ENCODE peak calls at places on chromosomes 11 and 22, in seven cellular contexts. X is AG08396; W is WTC11; Q is nucleus accumbens; S is activated CD4-positive, CD25-positive, alpha-beta regulatory T cell treated with anti-CD3 and anti-CD28 coated beads, Interleukin-2, amount 50 U/mL, for 16 hours; Z is adipocyte; L is CD4-positive, alpha-beta T cell. J is an unnamed sample.

GRCh38 chr11:77529685-77530084 is 55.8 kb upstream of the PAK1 start:
- DNase-seq in L (no peak), Q (no peak), X (no peak), W (no peak), S (no peak), Z (no peak), J (no peak)

GRCh38 chr22:49141761-49142160 is 685.9 kb downstream of the BRD1 start:
- DNase-seq in X (no peak), W (no peak), S (no peak), Z (no peak), L (no peak), Q (no peak), J (no peak)

GRCh38 chr11:117828641-117829368 is 4.3 kb upstream of the FXYD2 start:
- DNase-seq in L (peak; percentile 85), X (peak; percentile 75), Z (peak; percentile 19), W (no peak), Q (no peak), S (peak; percentile 50), J (no peak)

GRCh38 chr11:2703487-2704141 is 3.8 kb upstream of the KCNQ1OT1 start:
- DNase-seq in S (no peak), X (no peak), W (no peak), Q (no peak), L (no peak), Z (peak; percentile 51), J (no peak)

GRCh38 chr11:8604078-8604723 is 10.2 kb upstream of the STK33 start:
- DNase-seq in Z (peak; percentile 99), Q (no peak), X (peak; percentile 82), W (peak; percentile 79), S (no peak), L (no peak), J (peak; percentile 100)

GRCh38 chr22:26860233-26860765 is 202.9 kb downstream of the MIAT start:
- DNase-seq in L (no peak), Z (no peak), X (no peak), Q (no peak), S (no peak), W (no peak), J (no peak)

GRCh38 chr11:126072141-126072741 is 9.6 kb upstream of the CDON start:
- DNase-seq in S (no peak), Q (no peak), L (no peak), X (no peak), Z (no peak), W (no peak), J (no peak)

GRCh38 chr11:64415286-64415685 is 56.3 kb downstream of the RPS6KA4 start:
- DNase-seq in S (no peak), Z (no peak), X (no peak), L (no peak), W (peak; percentile 28), Q (no peak), J (no peak)

GRCh38 chr11:76371170-76371569 is 9.8 kb downstream of the THAP12 start:
- DNase-seq in Q (no peak), X (peak; percentile 56), L (no peak), W (no peak), S (no peak), Z (peak; percentile 78), J (peak; percentile 44)

GRCh38 chr22:46183733-46184132 is 33.4 kb downstream of the PPARA start:
- DNase-seq in Q (no peak), Z (no peak), X (no peak), L (no peak), S (no peak), W (no peak), J (no peak)

GRCh38 chr11:59778122-59778521 is 22.9 kb downstream of the STX3 start:
- DNase-seq in Q (no peak), S (no peak), X (no peak), L (no peak), W (no peak), Z (no peak), J (no peak)

GRCh38 chr22:32473388-32473952 is 1.1 kb upstream of the FBXO7 start:
- DNase-seq in S (no peak), X (peak; percentile 40), W (no peak), L (peak; percentile 2), Z (peak; percentile 85), Q (no peak), J (peak; percentile 57)

GRCh38 chr22:30305519-30305905 is 16.2 kb upstream of the CASTOR1 start:
- DNase-seq in Q (peak; percentile 19), Z (no peak), L (peak; percentile 50), W (no peak), S (no peak), X (no peak), J (no peak)

GRCh38 chr11:6225024-6225423 is 9.4 kb downstream of the FHIP1B start:
- DNase-seq in W (no peak), X (no peak), L (no peak), Q (no peak), Z (no peak), S (no peak), J (no peak)

GRCh38 chr11:123578778-123579481 is 75.5 kb downstream of the SCN3B start:
- DNase-seq in W (no peak), L (no peak), Q (no peak), S (no peak), Z (no peak), X (no peak), J (no peak)

GRCh38 chr22:45867118-45867905 is 109.7 kb downstream of the WNT7B start:
- DNase-seq in X (peak; percentile 75), Q (no peak), Z (peak; percentile 67), S (no peak), L (no peak), W (peak; percentile 53), J (no peak)

GRCh38 chr11:12161137-12161536 is 50.7 kb downstream of the MICAL2 start:
- DNase-seq in Q (no peak), L (no peak), X (no peak), S (no peak), Z (no peak), W (no peak), J (no peak)

GRCh38 chr11:14358729-14359439 is at the start of gene RRAS2:
- DNase-seq in Z (peak; percentile 90), X (peak; percentile 82), S (peak; percentile 26), W (peak; percentile 85), L (peak; percentile 67), Q (peak; percentile 59), J (peak; percentile 66)

GRCh38 chr22:42270178-42270511 is 308 bp downstream of the TCF20 start:
- DNase-seq in Z (no peak), L (peak; percentile 26), W (peak; percentile 60), X (no peak), Q (no peak), S (no peak), J (no peak)

GRCh38 chr11:70498976-70499801 is 100.9 kb downstream of the CTTN start:
- DNase-seq in L (no peak), W (no peak), Z (no peak), X (no peak), S (no peak), Q (no peak), J (no peak)

GRCh38 chr11:123799438-123799837 is 6.7 kb downstream of the OR6M1 start:
- DNase-seq in Q (no peak), W (no peak), Z (no peak), X (no peak), L (no peak), S (no peak), J (no peak)

GRCh38 chr11:22707119-22707899 is 40.9 kb downstream of the GAS2 start:
- DNase-seq in X (no peak), Q (no peak), L (no peak), Z (no peak), S (no peak), W (no peak), J (peak; percentile 16)

GRCh38 chr11:29679996-29680395 is 336.8 kb downstream of the KCNA4 start:
- DNase-seq in Q (no peak), X (no peak), S (no peak), Z (no peak), L (no peak), W (no peak), J (no peak)

GRCh38 chr11:69400769-69401590 is 80.5 kb upstream of the LINC01488 start:
- DNase-seq in X (no peak), L (no peak), Q (no peak), W (no peak), S (no peak), Z (no peak), J (no peak)

J was measured in fibroblast of gingiva.